ENCODE peak calls at places on chromosomes 11 and 22, in nine cellular contexts. W is fibroblast of lung; I is T follicular helper cell; R is glomerular endothelial cell; U is Calu3; D is NCI-H1105; L is substantia nigra; X is activated effector memory CD4-positive, alpha-beta T cell treated with anti-CD3 and anti-CD28 coated beads, Interleukin-2, amount 50 U/mL, for 16 hours; F is GDM1. B is an unnamed sample.

GRCh38 chr11:6362868-6363678 is 27.2 kb upstream of the SMPD1 start:
- DNase-seq in W (peak), F (peak), I (peak), D (peak), U (peak), R (no peak), L (no peak), X (peak), B (peak)

GRCh38 chr11:113840932-113841664 is 34.3 kb downstream of the USP28 start:
- DNase-seq in L (no peak), U (no peak), X (no peak), D (no peak), F (no peak), W (no peak), R (no peak), I (no peak), B (no peak)

GRCh38 chr22:42289671-42290269 is 19.3 kb upstream of the TCF20 start:
- DNase-seq in X (no peak), U (no peak), D (peak), R (no peak), F (no peak), W (peak), I (no peak), L (no peak), B (no peak)

GRCh38 chr11:108069947-108070346 is 51.4 kb upstream of the ACAT1 start:
- DNase-seq in I (no peak), U (no peak), W (peak), F (no peak), R (no peak), L (no peak), D (no peak), X (no peak), B (no peak)

GRCh38 chr11:121643530-121644512 is 191.1 kb upstream of the SORL1-AS1 start:
- DNase-seq in I (no peak), X (no peak), U (no peak), D (no peak), R (no peak), L (no peak), W (no peak), F (no peak), B (no peak)

GRCh38 chr11:46918087-46918751 is at the start of gene LRP4:
- DNase-seq in F (no peak), U (peak), D (no peak), W (peak), R (no peak), I (no peak), L (no peak), X (peak), B (no peak)

GRCh38 chr22:25358421-25359170 is 139.2 kb downstream of the CRYBB2 start:
- DNase-seq in X (no peak), F (no peak), R (no peak), D (no peak), I (no peak), W (no peak), U (no peak), L (no peak), B (no peak)

GRCh38 chr11:120183701-120184141 is 27.1 kb upstream of the OAF start:
- DNase-seq in W (no peak), D (no peak), R (no peak), F (no peak), L (no peak), I (no peak), U (no peak), X (no peak), B (no peak)

GRCh38 chr22:40193429-40194421 is 16.0 kb downstream of the TNRC6B start:
- DNase-seq in F (no peak), W (peak), X (no peak), U (no peak), R (no peak), D (no peak), I (no peak), L (no peak), B (no peak)

GRCh38 chr11:105144887-105145286 is 5.3 kb upstream of the CARD18 start:
- DNase-seq in R (no peak), F (no peak), W (peak), L (no peak), U (peak), D (no peak), I (no peak), X (no peak), B (no peak)

GRCh38 chr22:18024276-18024939 is at the start of gene MICAL3:
- DNase-seq in X (peak), F (peak), U (peak), R (no peak), L (peak), W (peak), D (peak), I (peak), B (peak)

GRCh38 chr22:43144949-43145348 is 1.8 kb upstream of the MCAT start:
- DNase-seq in L (no peak), F (no peak), U (no peak), W (no peak), I (no peak), R (no peak), X (no peak), D (no peak), B (no peak)

GRCh38 chr11:1826552-1827094 is 8.2 kb upstream of the SYT8 start:
- DNase-seq in U (peak), R (no peak), L (no peak), F (no peak), D (no peak), W (peak), X (no peak), I (no peak), B (no peak)

GRCh38 chr11:129804012-129804411 is 11.6 kb upstream of the TMEM45B start:
- DNase-seq in R (no peak), U (no peak), W (no peak), F (no peak), L (no peak), X (no peak), D (no peak), I (no peak), B (no peak)

GRCh38 chr22:48890693-48891554 is 936.7 kb downstream of the BRD1 start:
- DNase-seq in I (no peak), D (no peak), X (no peak), W (no peak), U (no peak), L (no peak), R (no peak), F (no peak), B (no peak)

GRCh38 chr11:65498042-65498726 is 661 bp upstream of the MALAT1 start:
- DNase-seq in X (peak), U (no peak), I (peak), W (peak), F (peak), R (no peak), L (no peak), D (peak), B (no peak)

GRCh38 chr11:47393163-47394049 is 15.0 kb upstream of the SLC39A13 start:
- DNase-seq in L (no peak), D (no peak), I (no peak), U (no peak), F (peak), R (no peak), W (peak), X (no peak), B (peak)

GRCh38 chr11:130322126-130322525 is 7.4 kb upstream of the ZBTB44 start:
- DNase-seq in I (no peak), X (no peak), R (no peak), D (no peak), F (no peak), W (no peak), U (no peak), L (no peak), B (no peak)

GRCh38 chr11:27563201-27563600 is 56.6 kb upstream of the LIN7C start:
- DNase-seq in F (no peak), R (no peak), D (no peak), L (no peak), U (no peak), X (no peak), W (peak), I (no peak), B (no peak)

GRCh38 chr11:96464695-96465307 is 75.0 kb downstream of the JRKL start:
- DNase-seq in L (no peak), F (peak), R (peak), I (no peak), W (peak), X (no peak), D (peak), U (no peak), B (peak)

GRCh38 chr22:38696606-38697005 is 4.1 kb downstream of the JOSD1 start:
- DNase-seq in L (no peak), U (peak), W (peak), F (no peak), I (no peak), X (peak), D (no peak), R (peak), B (no peak)

GRCh38 chr11:60844870-60845221 is 2.9 kb downstream of the CCDC86 start:
- DNase-seq in R (no peak), I (no peak), U (no peak), D (no peak), W (no peak), L (no peak), F (no peak), X (no peak), B (no peak)

GRCh38 chr11:124900464-124900863 is 2.8 kb upstream of the ROBO4 start:
- DNase-seq in U (no peak), L (no peak), D (no peak), R (no peak), W (peak), X (no peak), F (no peak), I (no peak), B (no peak)

B was measured in C1 segment of cervical spinal cord.